ENCODE peak calls at places on chromosome 5, in five cellular contexts. F is stimulated activated CD8-positive, alpha-beta memory T cell treated with anti-CD3 and anti-CD28 coated beads, Interleukin-4, amount 100 ng/mL, for 48 hours; X is NAMALWA; V is AG20443; Y is neural crest cell. B is an unnamed sample.

GRCh38 chr5:56124885-56125250 is 108.3 kb downstream of the ANKRD55 start:
- DNase-seq in V (no peak), X (no peak), Y (no peak), F (no peak), B (no peak)

GRCh38 chr5:14349029-14349428 is 205.9 kb downstream of the TRIO start:
- DNase-seq in F (no peak), X (no peak), V (no peak), Y (no peak), B (no peak)

GRCh38 chr5:158153508-158153907 is 294.6 kb upstream of the CLINT1 start:
- DNase-seq in X (no peak), Y (no peak), V (no peak), F (no peak), B (no peak)

GRCh38 chr5:17373406-17374110 is 124.5 kb upstream of the TAF11L2 start:
- DNase-seq in X (no peak), Y (peak; percentile 11), F (no peak), V (no peak), B (no peak)

GRCh38 chr5:41843456-41844112 is 26.6 kb downstream of the OXCT1 start:
- DNase-seq in V (peak; percentile 56), Y (no peak), F (no peak), X (peak; percentile 76), B (peak; percentile 65)

GRCh38 chr5:148486456-148486855 is 102.7 kb downstream of the FBXO38 start:
- DNase-seq in X (no peak), F (no peak), Y (no peak), V (no peak), B (no peak)

GRCh38 chr5:155934964-155935363 is 392.0 kb upstream of the SGCD start:
- DNase-seq in X (no peak), V (no peak), Y (no peak), F (no peak), B (no peak)

GRCh38 chr5:123122273-123122672 is 33.2 kb downstream of the PRDM6 start:
- DNase-seq in F (no peak), X (no peak), Y (no peak), V (no peak), B (no peak)

GRCh38 chr5:158869092-158869491 is 230.6 kb downstream of the EBF1 start:
- DNase-seq in F (no peak), X (no peak), V (no peak), Y (peak; percentile 13), B (no peak)

GRCh38 chr5:7728076-7728475 is 122.9 kb downstream of the CFAP90 start:
- DNase-seq in V (no peak), X (no peak), F (no peak), Y (no peak), B (no peak)

GRCh38 chr5:97131139-97131710 is 11.2 kb downstream of the LIX1 start:
- DNase-seq in V (peak; percentile 16), F (no peak), X (no peak), Y (no peak), B (no peak)

GRCh38 chr5:159463590-159464321 is 133.5 kb upstream of the IL12B start:
- DNase-seq in X (no peak), V (no peak), F (no peak), Y (no peak), B (no peak)

GRCh38 chr5:95641803-95642220 is 4.8 kb upstream of the RFESD start:
- DNase-seq in Y (no peak), F (no peak), V (peak; percentile 21), X (no peak), B (no peak)

GRCh38 chr5:179452356-179453230 is 97.8 kb upstream of the RUFY1 start:
- DNase-seq in Y (no peak), V (no peak), F (no peak), X (no peak), B (no peak)

GRCh38 chr5:33281507-33281906 is 159.3 kb upstream of the TARS1 start:
- DNase-seq in F (no peak), X (no peak), Y (no peak), V (no peak), B (no peak)

GRCh38 chr5:57452885-57453284 is 29.7 kb downstream of the ACTBL2 start:
- DNase-seq in F (no peak), Y (no peak), X (no peak), V (no peak), B (no peak)

GRCh38 chr5:159504106-159504856 is 174.0 kb upstream of the IL12B start:
- DNase-seq in Y (no peak), V (peak; percentile 29), X (no peak), F (no peak), B (no peak)

GRCh38 chr5:83472508-83473343 is 1.2 kb downstream of the VCAN start:
- DNase-seq in V (peak; percentile 73), X (no peak), Y (peak; percentile 52), F (peak; percentile 33), B (no peak)

GRCh38 chr5:20276959-20277263 is 288.9 kb upstream of the CDH18 start:
- DNase-seq in X (no peak), F (no peak), V (no peak), Y (no peak), B (no peak)

GRCh38 chr5:89276566-89277305 is 393.8 kb upstream of the MEF2C start:
- DNase-seq in X (no peak), Y (no peak), V (no peak), F (no peak), B (no peak)

GRCh38 chr5:127564002-127564769 is 46.7 kb downstream of the PRRC1 start:
- DNase-seq in F (peak; percentile 51), X (peak; percentile 83), Y (peak; percentile 57), V (peak; percentile 44), B (no peak)

GRCh38 chr5:80125962-80126480 is 90.9 kb downstream of the THBS4 start:
- DNase-seq in F (no peak), X (peak; percentile 26), V (peak; percentile 49), Y (no peak), B (no peak)

GRCh38 chr5:57948091-57948490 is 465.5 kb upstream of the ACTBL2 start:
- DNase-seq in Y (no peak), X (no peak), V (no peak), F (no peak), B (no peak)

GRCh38 chr5:34051374-34051980 is 8.5 kb upstream of the C1QTNF3 start:
- DNase-seq in Y (no peak), F (no peak), V (no peak), X (no peak), B (no peak)

B was measured in NCI-H1930.